ENCODE peak calls at places on chromosomes 2 and 18, in six cellular contexts. C, D, U, V, G and M are unnamed samples.

GRCh38 chr2:235026649-235027557 is 75.1 kb downstream of the SH3BP4 start:
- DNase-seq in C (peak), D (peak), U (peak), V (peak), G (peak), M (peak)

GRCh38 chr2:9271691-9272090 is 65.1 kb downstream of the ASAP2 start:
- DNase-seq in C (no peak), D (no peak), U (peak), V (no peak), G (no peak), M (no peak)

GRCh38 chr2:33426666-33427231 is 49.7 kb upstream of the RASGRP3 start:
- DNase-seq in C (peak), D (no peak), U (no peak), V (no peak), G (no peak), M (peak)

GRCh38 chr2:50546790-50547189 is 485.1 kb downstream of the NRXN1 start:
- DNase-seq in C (no peak), D (no peak), U (no peak), V (no peak), G (no peak), M (no peak)

GRCh38 chr18:68666316-68666715 is 48.6 kb downstream of the TMX3 start:
- DNase-seq in C (no peak), D (no peak), U (no peak), V (no peak), G (no peak), M (peak)

GRCh38 chr2:128252501-128252900 is 66.2 kb downstream of the HS6ST1 start:
- DNase-seq in C (no peak), D (no peak), U (no peak), V (no peak), G (no peak), M (no peak)

GRCh38 chr2:74658516-74658915 is 4.5 kb downstream of the SEMA4F start:
- DNase-seq in C (no peak), D (no peak), U (no peak), V (no peak), G (no peak), M (no peak)

GRCh38 chr2:152504618-152505017 is 169.6 kb downstream of the FMNL2 start:
- DNase-seq in C (no peak), D (no peak), U (no peak), V (no peak), G (no peak), M (no peak)

GRCh38 chr18:55634545-55634944 is 46.6 kb upstream of the TCF4 start:
- DNase-seq in C (no peak), D (no peak), U (no peak), V (no peak), G (no peak), M (no peak)

GRCh38 chr2:37306024-37306423 is 18.6 kb downstream of the PRKD3 start:
- DNase-seq in C (peak), D (no peak), U (no peak), V (no peak), G (no peak), M (no peak)

GRCh38 chr2:99430614-99431258 is 59.1 kb downstream of the REV1 start:
- DNase-seq in C (no peak), D (no peak), U (no peak), V (no peak), G (no peak), M (no peak)

GRCh38 chr2:13050764-13051163 is 334.0 kb downstream of the TRIB2 start:
- DNase-seq in C (no peak), D (no peak), U (no peak), V (no peak), G (no peak), M (no peak)

GRCh38 chr2:227388537-227389011 is 825 bp upstream of the SCYGR1 start:
- DNase-seq in C (no peak), D (no peak), U (no peak), V (peak), G (no peak), M (no peak)

GRCh38 chr2:219119422-219120043 is 41.1 kb downstream of the NHEJ1 start:
- DNase-seq in C (peak), D (peak), U (no peak), V (peak), G (peak), M (peak)

GRCh38 chr18:58158008-58158407 is 114.0 kb downstream of the NEDD4L start:
- DNase-seq in C (no peak), D (no peak), U (no peak), V (no peak), G (no peak), M (no peak)

GRCh38 chr2:206095925-206096324 is 10.0 kb upstream of the INO80D start:
- DNase-seq in C (no peak), D (no peak), U (no peak), V (no peak), G (no peak), M (no peak)

GRCh38 chr2:85318222-85319182 is 9.3 kb downstream of the TGOLN2 start:
- DNase-seq in C (no peak), D (no peak), U (peak), V (no peak), G (no peak), M (no peak)

GRCh38 chr2:35788543-35788942 is 567.0 kb upstream of the CRIM1 start:
- DNase-seq in C (no peak), D (no peak), U (no peak), V (no peak), G (no peak), M (no peak)

GRCh38 chr2:11367170-11367569 is 22.7 kb upstream of the ROCK2 start:
- DNase-seq in C (no peak), D (no peak), U (no peak), V (no peak), G (no peak), M (no peak)

DNA sequence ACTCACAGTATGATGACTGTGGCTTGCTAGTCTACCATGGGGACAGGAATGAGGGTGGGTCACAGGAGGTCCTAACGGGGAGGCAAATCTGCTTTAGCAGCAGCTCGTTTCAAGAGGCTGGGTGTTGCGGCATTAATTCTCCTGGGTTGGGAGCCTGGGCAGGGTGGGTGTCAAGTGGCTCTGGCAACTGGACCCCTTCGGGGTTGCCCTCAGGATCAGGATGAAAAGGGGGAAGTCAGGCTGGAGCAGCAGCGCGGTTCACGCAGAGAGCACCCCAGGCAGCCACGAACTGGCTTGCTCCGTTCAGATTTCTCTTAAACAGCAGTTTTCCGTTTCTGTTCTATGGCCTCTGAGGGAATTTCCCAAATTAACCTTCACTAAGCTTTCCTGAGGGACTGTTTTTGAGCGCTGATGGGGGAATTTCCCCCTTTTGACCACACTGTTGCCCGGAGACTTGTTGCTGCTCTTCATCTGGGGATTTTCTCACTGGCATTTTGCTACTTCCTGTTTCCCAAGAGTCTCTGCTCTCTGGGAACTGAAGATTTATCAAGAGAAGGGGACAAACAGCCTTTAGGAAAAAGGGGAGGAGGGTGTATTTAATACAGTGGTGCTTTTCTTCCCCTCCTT is 59.9 kb upstream of the PELI1 start:
- DNase-seq in C (peak), D (no peak), U (peak), V (no peak), G (peak), M (peak)
- TF ChIP-seq POLR2A in C (no peak), D (no peak), U (no peak), V (no peak), G (no peak), M (no peak)

GRCh38 chr2:222708274-222708710 is 36.8 kb downstream of the MOGAT1 start:
- DNase-seq in C (peak), D (peak), U (peak), V (no peak), G (peak), M (peak)

GRCh38 chr2:222707689-222708273 is 36.3 kb downstream of the MOGAT1 start:
- DNase-seq in C (no peak), D (no peak), U (no peak), V (no peak), G (no peak), M (no peak)

GRCh38 chr2:222707102-222707688 is 35.7 kb downstream of the MOGAT1 start:
- DNase-seq in C (no peak), D (no peak), U (no peak), V (no peak), G (no peak), M (no peak)

GRCh38 chr2:222711315-222711940 is 40.0 kb downstream of the MOGAT1 start:
- DNase-seq in C (no peak), D (no peak), U (no peak), V (no peak), G (no peak), M (no peak)

DNA sequence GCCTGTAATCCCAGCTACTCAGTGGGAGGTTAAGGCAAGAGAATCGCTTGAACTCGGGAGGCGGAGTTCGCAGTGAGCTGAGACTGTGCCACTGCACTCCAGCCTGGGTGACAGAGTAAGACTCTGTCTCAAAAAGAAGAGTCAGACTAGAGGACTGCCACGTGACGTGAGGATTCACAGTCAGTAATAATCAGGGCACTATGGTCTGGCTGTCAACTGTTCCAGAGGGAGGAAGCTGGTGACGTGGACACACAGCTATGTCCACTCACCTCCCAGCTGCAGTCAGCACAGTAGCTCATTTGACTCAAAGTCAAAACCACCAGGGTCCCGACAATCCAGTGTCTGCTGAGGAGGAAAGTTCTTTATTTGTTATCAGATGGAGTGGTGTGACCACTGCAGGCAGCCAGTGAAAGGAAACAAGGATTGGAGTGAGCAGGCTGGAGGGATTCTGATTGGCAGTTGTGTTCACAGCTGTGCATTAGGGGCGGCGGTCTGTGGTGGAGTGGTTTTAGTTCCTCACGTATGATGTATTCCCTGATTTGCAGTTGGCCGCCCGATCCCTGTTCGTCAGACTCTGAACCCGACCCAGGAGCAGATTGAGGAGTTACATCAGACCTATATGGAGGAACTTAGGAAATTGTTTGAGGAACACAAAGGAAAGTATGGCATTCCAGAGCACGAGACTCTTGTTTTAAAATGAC is 37.9 kb downstream of the MOGAT1 start:
- DNase-seq in C (peak), D (no peak), U (peak), V (peak), G (no peak), M (peak)
- TF ChIP-seq POLR2A in C (no peak), D (no peak), U (no peak), V (no peak), G (no peak), M (no peak)

DNA sequence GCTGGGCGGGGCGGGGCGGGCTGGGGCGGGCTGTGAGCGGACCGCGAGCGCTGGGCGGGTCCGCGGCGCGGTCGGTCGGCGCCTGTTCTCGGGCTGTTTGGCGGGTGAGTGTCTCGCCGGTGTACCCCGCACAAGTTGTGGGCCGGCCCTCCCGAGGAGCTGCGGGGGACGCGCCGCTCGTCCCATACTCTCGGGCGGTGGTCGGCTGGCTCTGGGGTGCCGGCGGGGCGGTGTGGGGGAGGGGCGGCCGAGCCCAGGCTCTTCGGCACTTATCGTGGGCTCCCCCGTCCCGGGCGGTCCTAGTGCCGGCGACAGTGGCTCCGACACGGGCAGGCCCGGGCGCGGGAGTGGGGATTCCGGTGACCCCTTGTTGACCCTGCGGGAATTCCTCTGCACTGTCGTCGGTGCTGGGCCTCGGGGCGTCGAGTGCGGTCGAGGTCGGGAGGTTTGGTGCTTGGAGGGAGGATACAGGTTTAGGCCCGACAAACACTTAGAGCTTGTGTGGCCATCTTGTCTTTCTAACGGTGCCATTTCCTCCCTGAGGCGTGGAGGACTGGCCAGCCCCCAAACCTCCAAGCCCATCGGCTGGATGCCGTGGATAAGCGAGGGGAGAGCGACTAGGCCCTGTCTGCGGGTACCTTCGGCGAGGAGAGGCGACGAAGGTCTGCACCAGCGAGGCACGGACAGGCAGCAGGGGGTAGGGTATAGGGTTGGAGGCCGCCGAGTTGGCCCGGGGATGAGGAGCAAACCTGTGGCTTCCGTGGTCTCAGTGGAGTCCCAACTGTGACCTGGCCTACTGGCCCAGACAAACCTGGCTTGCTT is at the start of gene SEPTIN2:
- DNase-seq in C (peak), D (peak), U (peak), V (peak), G (peak), M (peak)
- TF ChIP-seq POLR2A in C (peak), D (peak), U (no peak), V (peak), G (no peak), M (peak)

GRCh38 chr2:231670892-231671616 is 37.3 kb upstream of the PTMA start:
- DNase-seq in C (no peak), D (no peak), U (no peak), V (no peak), G (peak), M (no peak)

GRCh38 chr2:231672617-231673347 is 35.5 kb upstream of the PTMA start:
- DNase-seq in C (no peak), D (no peak), U (no peak), V (peak), G (peak), M (no peak)

GRCh38 chr2:231671617-231672350 is 36.5 kb upstream of the PTMA start:
- DNase-seq in C (no peak), D (no peak), U (no peak), V (no peak), G (peak), M (no peak)

GRCh38 chr2:231674587-231675334 is 33.6 kb upstream of the PTMA start:
- DNase-seq in C (peak), D (peak), U (peak), V (no peak), G (peak), M (peak)

DNA sequence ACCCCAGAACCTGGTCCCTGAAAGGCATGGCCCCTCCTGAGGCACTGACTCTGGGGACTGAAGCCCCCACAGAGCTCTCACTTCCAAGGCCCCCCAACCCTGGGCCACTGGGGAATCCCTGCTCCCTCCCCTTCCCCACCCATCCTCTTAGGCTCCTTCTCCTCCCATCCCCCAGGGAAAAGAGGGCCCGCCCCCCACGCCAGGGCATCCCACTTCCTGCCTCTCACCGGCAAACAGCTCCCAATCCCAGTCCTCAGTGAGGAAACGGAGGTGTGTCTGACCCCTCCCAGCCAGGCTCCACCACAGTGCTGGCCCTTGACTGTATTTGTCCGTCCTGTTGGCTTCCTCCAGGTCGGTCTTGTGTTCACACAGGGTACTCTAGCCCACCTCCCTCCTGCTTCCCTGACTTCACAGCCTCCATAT is 35.0 kb upstream of the PTMA start:
- DNase-seq in C (peak), D (no peak), U (no peak), V (peak), G (no peak), M (no peak)
- TF ChIP-seq POLR2A in C (peak), D (no peak), U (no peak), V (no peak), G (no peak), M (no peak)

GRCh38 chr18:76476665-76477561 is 18.1 kb downstream of the ZNF516 start:
- DNase-seq in C (no peak), D (no peak), U (no peak), V (no peak), G (no peak), M (no peak)
- TF ChIP-seq POLR2A in C (no peak), D (no peak), U (no peak), V (no peak), G (no peak), M (no peak)

GRCh38 chr2:239519921-239520585 is 119.2 kb upstream of the HDAC4 start:
- DNase-seq in C (peak), D (no peak), U (no peak), V (no peak), G (peak), M (no peak)
- TF ChIP-seq POLR2A in C (no peak), D (no peak), U (no peak), V (no peak), G (no peak), M (no peak)

GRCh38 chr2:63064197-63064596 is 13.6 kb downstream of the OTX1 start:
- DNase-seq in C (no peak), D (no peak), U (no peak), V (no peak), G (no peak), M (peak)
- TF ChIP-seq POLR2A in C (no peak), D (no peak), U (no peak), V (no peak), G (no peak), M (no peak)